ENCODE peak calls at places on chromosome 9, in eight cellular contexts. A, T, G, W, O, D, X and P are unnamed samples.

GRCh38 chr9:135516132-135516860 is 4.9 kb upstream of the LCN1 start:
- DNase-seq in A (no peak), T (no peak), G (no peak), W (peak; percentile 40), O (no peak), D (no peak), X (no peak), P (no peak)

GRCh38 chr9:2271426-2271825 is 256.3 kb downstream of the SMARCA2 start:
- DNase-seq in A (peak; percentile 67), T (no peak), G (no peak), W (no peak), O (no peak), D (no peak), X (peak; percentile 74), P (no peak)

GRCh38 chr9:115770521-115770920 is 383.1 kb upstream of the PAPPA start:
- DNase-seq in A (no peak), T (no peak), G (no peak), W (no peak), O (no peak), D (no peak), X (no peak), P (no peak)

GRCh38 chr9:123364241-123364824 is 8.3 kb downstream of the CRB2 start:
- DNase-seq in A (no peak), T (no peak), G (no peak), W (no peak), O (no peak), D (peak; percentile 95), X (peak; percentile 18), P (peak; percentile 89)

GRCh38 chr9:135343136-135343535 is 136.4 kb upstream of the PPP1R26 start:
- DNase-seq in A (no peak), T (no peak), G (peak; percentile 32), W (peak; percentile 62), O (no peak), D (no peak), X (no peak), P (no peak)

GRCh38 chr9:106657951-106658350 is 205.0 kb upstream of the ZNF462 start:
- DNase-seq in A (no peak), T (no peak), G (no peak), W (no peak), O (no peak), D (no peak), X (no peak), P (no peak)

GRCh38 chr9:130639866-130640555 is 24.4 kb upstream of the PRDM12 start:
- DNase-seq in A (no peak), T (no peak), G (no peak), W (peak; percentile 40), O (no peak), D (no peak), X (no peak), P (no peak)

GRCh38 chr9:106932178-106932577 is 69.2 kb downstream of the ZNF462 start:
- DNase-seq in A (no peak), T (no peak), G (no peak), W (no peak), O (no peak), D (no peak), X (no peak), P (no peak)

GRCh38 chr9:114278881-114279570 is 43.9 kb upstream of the ORM1 start:
- DNase-seq in A (peak; percentile 98), T (no peak), G (peak; percentile 30), W (peak; percentile 55), O (no peak), D (peak; percentile 15), X (peak; percentile 17), P (peak; percentile 52)

GRCh38 chr9:113375057-113376023 is 1.4 kb downstream of the HDHD3 start:
- DNase-seq in A (no peak), T (no peak), G (no peak), W (peak; percentile 33), O (no peak), D (no peak), X (no peak), P (no peak)

GRCh38 chr9:98551511-98552286 is 157.0 kb downstream of the GABBR2 start:
- DNase-seq in A (peak; percentile 63), T (no peak), G (no peak), W (no peak), O (no peak), D (no peak), X (no peak), P (no peak)

GRCh38 chr9:4137234-4137633 is 162.6 kb downstream of the GLIS3 start:
- DNase-seq in A (peak; percentile 98), T (peak; percentile 71), G (no peak), W (no peak), O (no peak), D (no peak), X (no peak), P (peak; percentile 95)

GRCh38 chr9:114570742-114571141 is 16.8 kb upstream of the ATP6V1G1 start:
- DNase-seq in A (no peak), T (no peak), G (no peak), W (no peak), O (no peak), D (no peak), X (no peak), P (no peak)

DNA sequence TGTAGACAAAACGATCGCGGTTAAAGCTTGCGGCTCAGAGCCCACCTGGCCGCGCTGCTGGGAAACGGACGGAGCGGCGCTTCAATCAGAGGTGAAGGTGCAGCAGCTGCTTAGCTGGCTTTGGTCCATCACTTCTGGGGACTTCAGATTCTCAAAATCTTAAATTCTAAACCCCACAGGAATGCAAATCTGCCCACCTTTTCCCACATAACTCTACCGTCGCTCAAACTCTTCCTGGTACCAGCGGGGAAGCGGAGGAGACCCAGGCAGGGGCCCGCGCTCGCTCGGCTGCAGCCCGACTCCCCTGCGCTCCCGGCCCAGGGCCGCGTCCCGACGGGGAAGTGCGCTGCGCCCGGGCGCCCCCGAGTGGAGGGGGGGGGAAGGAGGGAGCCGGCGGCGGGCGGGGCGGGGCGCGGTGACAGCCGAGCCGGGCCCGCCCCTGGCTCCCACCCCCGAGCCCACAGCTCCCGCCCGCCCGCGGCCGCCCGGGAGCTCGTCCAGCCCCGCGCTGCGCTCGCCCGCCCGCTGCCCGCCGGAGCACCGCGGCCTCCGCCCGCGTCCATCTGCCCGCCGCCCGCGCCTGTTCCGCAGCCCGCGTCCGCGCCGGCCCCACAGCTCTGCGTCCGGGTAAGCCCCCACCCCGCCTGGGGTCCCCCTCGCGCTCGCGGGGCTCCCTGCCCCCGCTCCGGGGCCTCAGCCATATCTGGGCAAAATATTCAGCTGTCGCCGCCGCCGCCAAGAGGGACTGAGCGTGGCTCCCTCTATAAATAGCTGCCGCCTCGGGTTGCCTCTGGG is at the start of gene TMOD1:
- DNase-seq in A (no peak), T (no peak), G (peak; percentile 78), W (peak; percentile 88), O (no peak), D (peak; percentile 69), X (peak; percentile 88), P (no peak)
- TF ChIP-seq CTCF in A (peak; percentile 1), T (peak; percentile 70), G (peak; percentile 17), W (no peak), O (no peak), D (no peak), X (peak; percentile 35), P (no peak)

DNA sequence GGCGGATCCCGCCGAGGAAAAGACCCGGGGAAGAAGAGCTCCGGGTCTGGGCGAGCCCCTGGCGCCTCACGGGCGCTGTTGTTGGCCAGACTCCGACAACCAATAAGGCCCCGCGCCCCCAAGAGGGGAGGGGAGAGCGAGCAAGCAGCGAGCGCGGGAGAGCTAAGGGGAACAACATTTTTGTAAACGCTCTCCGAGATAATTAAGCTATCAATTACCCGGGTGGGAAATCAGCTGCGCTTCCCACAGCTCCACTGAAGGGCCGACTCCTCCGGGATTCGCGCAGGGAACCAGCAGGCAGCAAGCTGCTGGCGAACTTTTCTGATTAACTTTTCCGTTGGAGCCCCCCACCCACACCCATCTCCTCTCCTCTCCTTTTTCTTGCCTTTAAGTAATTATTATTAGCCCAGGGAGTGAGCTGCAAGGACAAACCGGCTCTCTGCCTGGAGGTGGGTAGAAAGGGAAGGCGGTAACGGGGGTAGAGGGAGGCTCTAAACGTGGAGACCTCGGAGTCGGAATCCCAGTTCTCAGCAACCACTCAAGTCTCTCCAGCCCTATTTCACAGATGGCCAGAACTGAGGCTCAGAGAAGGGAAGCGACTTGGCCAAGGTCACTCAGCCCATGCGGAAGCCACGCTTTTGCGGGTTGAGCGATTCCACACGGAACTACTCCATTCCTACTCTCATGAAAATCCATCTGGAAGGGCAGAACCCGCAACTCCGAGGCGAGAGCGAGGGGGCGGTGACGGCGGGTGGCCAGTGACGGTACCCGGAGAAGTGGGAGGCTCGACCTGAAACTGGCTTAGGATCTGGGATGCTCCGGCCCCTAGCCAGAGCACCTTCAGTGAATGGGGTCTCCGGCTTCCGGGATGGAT is 1.3 kb downstream of the ASTN2 start:
- DNase-seq in A (no peak), T (no peak), G (no peak), W (no peak), O (no peak), D (no peak), X (no peak), P (no peak)
- H3K4me3 ChIP-seq in A (no peak overlapping the region), T (peak overlapping the region; percentile 25), G (peak overlapping the region; percentile 40), W (peak overlapping the region; percentile 34), O (peak overlapping the region; percentile 68), D (peak overlapping the region; percentile 7), X (no peak overlapping the region), P (peak overlapping the region; percentile 43)

GRCh38 chr9:89695441-89695891 is 90.7 kb downstream of the GADD45G start:
- DNase-seq in A (no peak), T (no peak), G (no peak), W (no peak), O (no peak), D (no peak), X (no peak), P (no peak)
- TF ChIP-seq CTCF in A (no peak), T (no peak), G (no peak), W (no peak), O (no peak), D (no peak), X (no peak), P (no peak)

GRCh38 chr9:76403352-76403751 is 9.1 kb upstream of the RFK start:
- DNase-seq in A (peak; percentile 69), T (no peak), G (no peak), W (no peak), O (no peak), D (no peak), X (peak; percentile 76), P (peak; percentile 25)
- H3K4me3 ChIP-seq in A (no peak overlapping the region), T (no peak overlapping the region), G (no peak overlapping the region), W (no peak overlapping the region), O (peak overlapping the region; percentile 31), D (no peak overlapping the region), X (no peak overlapping the region), P (no peak overlapping the region)

GRCh38 chr9:137989999-137990715 is 112.6 kb downstream of the CACNA1B start:
- DNase-seq in A (no peak), T (no peak), G (no peak), W (peak; percentile 35), O (no peak), D (no peak), X (no peak), P (no peak)
- TF ChIP-seq CTCF in A (no peak), T (no peak), G (no peak), W (no peak), O (no peak), D (no peak), X (no peak), P (no peak)

DNA sequence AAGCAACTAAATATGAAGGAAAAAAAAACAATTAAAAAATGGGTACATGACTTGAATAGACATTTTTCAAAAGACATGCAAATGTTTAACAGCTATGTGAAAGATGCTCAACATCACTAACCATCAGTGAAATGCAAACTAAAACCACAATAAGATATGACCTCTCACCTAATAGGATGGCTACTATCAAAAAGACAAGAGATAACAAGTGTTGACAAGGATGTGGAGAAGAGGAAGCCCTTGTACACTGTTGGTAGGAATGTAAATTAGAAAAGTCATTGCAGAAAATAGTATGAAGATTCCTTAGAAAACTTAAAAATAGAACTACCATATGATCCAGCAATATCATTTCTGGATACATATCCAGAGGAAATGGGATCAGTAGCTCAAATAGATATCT is 324.7 kb upstream of the TLE4 start:
- DNase-seq in A (no peak), T (no peak), G (no peak), W (no peak), O (no peak), D (no peak), X (no peak), P (no peak)
- H3K4me3 ChIP-seq in A (no peak overlapping the region), T (no peak overlapping the region), G (no peak overlapping the region), W (no peak overlapping the region), O (no peak overlapping the region), D (no peak overlapping the region), X (no peak overlapping the region), P (no peak overlapping the region)